ENCODE peak calls at places on chromosomes 4 and X, in four cellular contexts. V is psoas muscle, H is transverse colon, R is colonic mucosa. W is an unnamed sample.

GRCh38 chrX:68794486-68794885 is 34.3 kb upstream of the EFNB1 start:
- DNase-seq in V (no peak), H (no peak), R (no peak), W (no peak)

GRCh38 chr4:24550773-24551172 is 33.6 kb downstream of the DHX15 start:
- DNase-seq in V (no peak), H (no peak), R (no peak), W (no peak)

GRCh38 chr4:105473340-105474109 is at the start of gene PPA2:
- DNase-seq in V (peak), H (peak), R (peak), W (peak)

GRCh38 chr4:2809610-2810180 is 16.8 kb downstream of the SH3BP2 start:
- DNase-seq in V (no peak), H (no peak), R (no peak), W (no peak)

GRCh38 chr4:138269175-138269574 is 27.0 kb upstream of the SLC7A11 start:
- DNase-seq in V (no peak), H (no peak), R (no peak), W (no peak)

GRCh38 chr4:16692021-16692420 is 206.4 kb downstream of the LDB2 start:
- DNase-seq in V (no peak), H (no peak), R (no peak), W (peak)

GRCh38 chrX:102958794-102959193 is 21.7 kb downstream of the RAB40AL start:
- DNase-seq in V (no peak), H (no peak), R (no peak), W (no peak)

GRCh38 chrX:123504630-123505270 is 228.1 kb downstream of the THOC2 start:
- DNase-seq in V (no peak), H (no peak), R (no peak), W (no peak)

GRCh38 chr4:156347412-156348075 is 393.9 kb upstream of the CTSO start:
- DNase-seq in V (no peak), H (no peak), R (no peak), W (no peak)

GRCh38 chr4:128298852-128299251 is 11.2 kb upstream of the PGRMC2 start:
- DNase-seq in V (no peak), H (no peak), R (no peak), W (no peak)

GRCh38 chr4:45554423-45554822 is 569.4 kb downstream of the GABRG1 start:
- DNase-seq in V (no peak), H (no peak), R (no peak), W (no peak)

GRCh38 chrX:139158256-139158655 is 372.3 kb upstream of the F9 start:
- DNase-seq in V (no peak), H (no peak), R (no peak), W (no peak)

GRCh38 chr4:12880844-12881243 is 603.3 kb downstream of the RAB28 start:
- DNase-seq in V (no peak), H (no peak), R (no peak), W (no peak)

GRCh38 chr4:12881945-12882589 is 602.1 kb downstream of the RAB28 start:
- DNase-seq in V (no peak), H (no peak), R (no peak), W (peak)

GRCh38 chr4:12875640-12876243 is 608.4 kb downstream of the RAB28 start:
- DNase-seq in V (no peak), H (no peak), R (no peak), W (no peak)

GRCh38 chr4:12884846-12885796 is 599.0 kb downstream of the RAB28 start:
- DNase-seq in V (no peak), H (no peak), R (no peak), W (no peak)

DNA sequence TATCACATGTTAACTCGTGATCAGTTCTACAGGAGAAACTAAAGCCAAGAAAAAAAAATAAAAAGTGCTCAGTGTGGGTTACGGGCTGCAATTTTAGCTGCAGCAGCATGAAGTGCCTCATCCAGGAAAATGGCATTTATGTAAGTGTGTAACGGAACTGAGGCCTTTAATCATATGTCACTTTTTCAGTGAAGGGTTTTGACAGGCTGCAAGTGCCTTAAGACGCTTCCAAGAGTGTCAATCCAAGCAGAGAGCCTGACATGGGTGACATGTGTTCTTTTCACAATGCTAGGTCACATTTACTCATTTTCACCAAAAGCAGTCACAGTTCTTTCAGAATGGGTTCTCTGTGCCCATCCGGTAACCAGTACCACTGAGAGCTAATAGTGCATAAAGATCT is 604.6 kb downstream of the RAB28 start:
- DNase-seq in V (no peak), H (no peak), R (no peak), W (no peak)
- TF ChIP-seq CTCF in V (no peak), H (no peak), R (no peak), W (no peak)

GRCh38 chr4:183182873-183183725 is 84.0 kb downstream of the WWC2 start:
- DNase-seq in V (peak), H (no peak), R (no peak), W (no peak)
- H3K4me3 ChIP-seq in V (no peak), H (no peak), R (no peak), W (no peak)

GRCh38 chrX:23776363-23776762 is 6.6 kb upstream of the SAT1 start:
- DNase-seq in V (no peak), H (no peak), R (no peak), W (no peak)

GRCh38 chrX:23782863-23783568 is at the start of gene SAT1:
- DNase-seq in V (peak), H (peak), R (peak), W (peak)

GRCh38 chrX:23783569-23784486 is 855 bp downstream of the SAT1 start:
- DNase-seq in V (no peak), H (no peak), R (no peak), W (no peak)

GRCh38 chrX:23782455-23782854 is 518 bp upstream of the SAT1 start:
- DNase-seq in V (no peak), H (no peak), R (no peak), W (no peak)

DNA sequence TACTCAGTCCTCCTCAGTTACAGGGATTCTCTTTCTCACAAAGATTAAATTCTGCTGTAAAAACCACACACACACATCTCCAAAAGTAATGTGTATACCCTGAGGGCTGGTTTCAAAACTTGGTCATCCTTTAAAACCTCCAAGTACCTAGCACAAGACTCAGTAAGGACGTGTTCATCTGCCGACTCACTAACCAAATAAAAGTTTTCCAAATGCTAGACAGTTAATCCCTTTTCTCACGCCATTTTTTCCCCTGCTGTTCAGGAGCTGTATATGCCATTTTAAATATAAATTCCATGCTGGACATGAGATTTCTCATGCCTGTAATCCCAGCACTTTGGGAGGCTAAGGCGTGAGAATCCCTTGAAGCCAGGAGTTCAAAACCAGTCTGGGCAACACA is 3.9 kb upstream of the SAT1 start:
- DNase-seq in V (no peak), H (no peak), R (no peak), W (no peak)
- TF ChIP-seq CTCF in V (no peak), H (no peak), R (no peak), W (no peak)

DNA sequence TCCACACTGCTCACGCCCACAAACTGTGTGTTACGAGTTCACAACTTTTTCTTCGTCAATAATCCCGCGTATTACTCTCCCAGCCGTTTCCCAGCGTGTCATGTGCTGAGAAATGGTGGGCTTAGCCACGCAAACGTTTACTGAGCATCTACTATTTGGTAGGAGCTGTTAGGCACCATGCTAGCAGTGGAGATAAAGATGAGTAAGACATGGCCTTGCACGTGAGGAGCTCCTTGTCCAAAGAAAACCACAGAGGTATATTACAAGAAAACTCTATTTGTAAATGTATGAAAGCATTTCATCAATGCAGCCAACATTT is 821 bp upstream of the TMEM128 start:
- DNase-seq in V (no peak), H (no peak), R (no peak), W (no peak)
- H3K4me3 ChIP-seq in V (peak), H (peak), R (peak), W (peak)

GRCh38 chr4:182089326-182089725 is 153.9 kb upstream of the TENM3 start:
- DNase-seq in V (no peak), H (no peak), R (no peak), W (peak)
- TF ChIP-seq CTCF in V (no peak), H (no peak), R (no peak), W (peak)

GRCh38 chr4:112817933-112818921 is 181.3 kb downstream of the LARP7 start:
- DNase-seq in V (peak), H (peak), R (peak), W (no peak)
- H3K4me3 ChIP-seq in V (peak), H (peak), R (peak), W (no peak)

DNA sequence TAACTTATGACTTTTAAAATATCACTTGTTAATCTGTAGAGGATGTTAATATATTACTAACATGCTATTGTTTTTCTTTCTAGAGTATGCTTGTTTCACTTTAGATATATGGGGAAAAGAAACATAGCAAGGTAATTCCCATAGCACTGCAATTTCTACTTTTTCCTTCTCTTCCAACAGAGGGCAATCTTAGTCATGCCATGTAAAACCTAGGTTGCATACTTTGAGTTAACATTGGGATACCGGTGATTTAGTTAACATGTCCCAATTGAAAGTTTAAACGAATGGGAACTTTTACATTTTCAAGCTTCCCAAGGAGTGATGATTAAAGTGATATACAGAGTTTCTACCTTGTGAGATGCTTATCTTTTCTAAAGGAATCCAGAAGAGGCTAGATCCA is 89.4 kb upstream of the IL13RA1 start:
- DNase-seq in V (no peak), H (no peak), R (no peak), W (no peak)
- TF ChIP-seq CTCF in V (no peak), H (no peak), R (no peak), W (peak)

GRCh38 chr4:663438-664428 is 10.3 kb downstream of the ATP5ME start:
- DNase-seq in V (peak), H (peak), R (no peak), W (no peak)
- H3K4me3 ChIP-seq in V (peak), H (peak), R (peak), W (no peak)

DNA sequence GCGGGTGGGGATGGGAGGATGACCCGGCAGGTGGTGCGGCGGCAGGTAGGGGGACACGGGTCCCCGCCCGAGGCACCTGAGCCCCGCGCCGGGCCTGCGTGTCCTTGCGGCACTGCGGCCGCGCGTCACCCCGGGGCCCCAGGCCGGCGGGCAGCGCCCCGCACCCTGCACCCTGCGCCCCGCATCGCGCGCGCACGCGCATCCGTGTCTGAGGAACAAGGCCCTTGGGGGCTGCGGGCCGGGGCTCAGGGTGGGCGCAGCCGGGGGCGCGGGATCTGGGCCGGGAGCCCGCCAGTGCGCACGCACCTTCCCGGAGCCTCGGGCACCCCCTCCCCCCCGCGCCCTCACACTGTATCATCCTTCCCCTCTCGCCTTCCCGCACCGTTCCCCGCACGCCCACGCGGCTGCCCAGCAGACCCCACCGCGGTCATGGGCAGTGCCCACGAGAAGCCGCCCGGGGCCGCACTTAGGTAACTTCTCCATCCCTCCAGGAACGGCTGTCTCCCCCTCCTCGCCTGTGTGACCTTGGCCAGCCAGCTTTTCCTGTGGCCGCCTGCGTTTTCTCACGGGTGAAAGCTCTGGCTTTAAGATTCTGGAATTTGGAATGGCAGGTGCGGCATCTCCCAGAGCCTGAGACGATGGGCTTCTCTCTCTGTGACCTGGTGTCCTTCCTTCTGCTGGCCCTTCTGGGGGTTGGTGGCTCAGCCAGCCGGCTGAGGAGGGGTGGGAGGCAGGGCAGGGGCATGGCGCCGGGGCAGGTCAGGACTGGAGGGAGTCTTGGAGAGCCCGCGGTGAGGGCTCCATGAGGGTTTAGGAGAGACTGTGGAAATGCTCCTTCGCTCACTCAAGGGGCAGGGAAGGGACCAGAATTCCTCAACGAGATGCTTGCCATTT is 746 bp downstream of the ATP2B3 start:
- DNase-seq in V (no peak), H (no peak), R (no peak), W (no peak)
- TF ChIP-seq CTCF in V (no peak), H (no peak), R (no peak), W (no peak)

DNA sequence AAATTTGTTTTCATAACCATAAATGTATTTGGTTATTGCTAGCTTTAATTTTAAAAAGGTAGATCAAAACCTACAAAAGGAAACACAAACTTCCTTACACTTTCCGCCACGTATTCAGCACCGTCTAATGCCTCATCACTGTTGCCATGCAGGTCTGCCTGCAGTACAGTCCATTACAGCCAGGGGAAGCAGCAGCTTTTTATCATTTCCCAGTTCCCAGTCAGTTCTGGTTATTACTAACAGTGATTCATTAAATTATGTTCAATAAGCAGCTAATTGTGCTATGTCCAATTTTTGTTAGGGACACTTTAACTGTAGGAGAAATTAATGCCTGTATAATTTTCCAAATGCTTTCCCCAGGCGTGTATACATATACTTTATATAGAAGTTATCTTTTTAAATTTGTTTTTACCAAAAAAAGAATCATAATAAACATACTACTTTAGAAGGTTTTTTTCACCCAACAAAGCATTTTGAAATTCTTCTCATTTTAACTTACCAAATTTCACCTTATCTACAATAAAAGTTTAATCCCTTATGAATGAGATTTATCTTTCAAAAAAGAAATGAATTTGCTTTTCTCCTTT is 93.3 kb downstream of the ANXA3 start:
- DNase-seq in V (peak), H (peak), R (peak), W (peak)
- H3K4me3 ChIP-seq in V (no peak), H (no peak), R (no peak), W (no peak)